ENCODE peak calls at places on chromosomes 11 and 22, in four cellular contexts. I, R, L and X are unnamed samples.

GRCh38 chr11:76698321-76699043 is 27.9 kb upstream of the LRRC32 start:
- DNase-seq in L (no peak), I (peak), R (no peak), X (peak)

GRCh38 chr11:72598901-72599300 is 75.3 kb downstream of the PDE2A start:
- DNase-seq in I (no peak), R (peak), L (no peak), X (no peak)

GRCh38 chr11:33703771-33704170 is 3.1 kb upstream of the C11orf91 start:
- DNase-seq in R (peak), I (no peak), L (peak), X (no peak)

GRCh38 chr11:32427935-32428664 is 7.2 kb downstream of the WT1 start:
- DNase-seq in R (no peak), I (no peak), L (no peak), X (no peak)

GRCh38 chr11:125942276-125942611 is 3.6 kb upstream of the VSIG10L2 start:
- DNase-seq in R (no peak), I (no peak), L (no peak), X (no peak)

GRCh38 chr11:111206472-111206871 is 39.1 kb upstream of the POU2AF2 start:
- DNase-seq in L (peak), I (no peak), R (no peak), X (no peak)

GRCh38 chr11:2741006-2741376 is 41.2 kb upstream of the KCNQ1OT1 start:
- DNase-seq in L (no peak), I (no peak), R (no peak), X (no peak)

GRCh38 chr11:808427-809286 is 1.1 kb upstream of the RPLP2 start:
- DNase-seq in I (peak), R (no peak), L (no peak), X (peak)

GRCh38 chr11:72812604-72812967 is 1.6 kb upstream of the ATG16L2 start:
- DNase-seq in I (peak), L (no peak), R (no peak), X (peak)

GRCh38 chr11:73140213-73141030 is 1.7 kb downstream of the FCHSD2 start:
- DNase-seq in L (peak), R (peak), I (peak), X (peak)

GRCh38 chr11:19511413-19512183 is 201.0 kb upstream of the NAV2 start:
- DNase-seq in R (peak), L (no peak), I (no peak), X (no peak)

GRCh38 chr11:64060861-64061444 is 25.2 kb downstream of the FLRT1 start:
- DNase-seq in R (peak), I (peak), L (no peak), X (peak)

GRCh38 chr11:44301856-44302231 is 8.1 kb downstream of the ALX4 start:
- DNase-seq in L (peak), I (no peak), R (no peak), X (no peak)

GRCh38 chr22:42895087-42895486 is 38.0 kb upstream of the ARFGAP3 start:
- DNase-seq in L (no peak), R (no peak), I (peak), X (peak)

GRCh38 chr11:43130616-43131015 is 181.2 kb upstream of the API5 start:
- DNase-seq in R (no peak), L (no peak), I (no peak), X (peak)

GRCh38 chr11:117376517-117376916 is 48.9 kb downstream of the CEP164 start:
- DNase-seq in L (no peak), I (no peak), R (no peak), X (no peak)

GRCh38 chr22:44538071-44538470 is 40.0 kb upstream of the RTL6 start:
- DNase-seq in R (no peak), I (no peak), L (peak), X (no peak)

GRCh38 chr22:23450434-23450795 is 129.7 kb downstream of the IGLL1 start:
- DNase-seq in R (no peak), L (no peak), I (no peak), X (no peak)

GRCh38 chr22:27144345-27144744 is 487.0 kb downstream of the MIAT start:
- DNase-seq in I (no peak), L (no peak), R (no peak), X (no peak)

GRCh38 chr11:1756791-1757771 is 6.6 kb downstream of the CTSD start:
- DNase-seq in R (no peak), I (no peak), L (no peak), X (no peak)

GRCh38 chr11:44601471-44602370 is 36.3 kb downstream of the CD82 start:
- DNase-seq in L (no peak), I (peak), R (no peak), X (peak)

GRCh38 chr11:65420506-65421203 is 1.9 kb upstream of the NEAT1 start:
- DNase-seq in L (no peak), R (peak), I (no peak), X (no peak)

GRCh38 chr22:36155702-36156101 is 4.9 kb downstream of the APOL3 start:
- DNase-seq in R (peak), I (no peak), L (no peak), X (no peak)

GRCh38 chr11:112962854-112963367 is 1.7 kb downstream of the NCAM1 start:
- DNase-seq in R (peak), L (no peak), I (no peak), X (no peak)

GRCh38 chr11:76791861-76792260 is 8.7 kb downstream of the TSKU start:
- DNase-seq in I (no peak), R (peak), L (peak), X (no peak)

GRCh38 chr22:34414467-34415440 is 494.5 kb upstream of the LARGE1 start:
- DNase-seq in L (peak), R (no peak), I (peak), X (peak)

GRCh38 chr11:75872887-75873416 is 57.9 kb downstream of the UVRAG start:
- DNase-seq in I (no peak), L (peak), R (no peak), X (peak)

GRCh38 chr11:81237139-81237538 is 1496.5 kb downstream of the FAM181B start:
- DNase-seq in I (peak), R (no peak), L (peak), X (peak)

GRCh38 chr11:16087886-16088285 is 268.5 kb downstream of the SOX6 start:
- DNase-seq in I (no peak), R (no peak), L (no peak), X (no peak)

GRCh38 chr11:100682247-100682969 is 4.7 kb upstream of the ARHGAP42 start:
- DNase-seq in L (peak), I (peak), R (no peak), X (peak)

GRCh38 chr11:64745219-64745522 is 1.2 kb upstream of the RASGRP2 start:
- DNase-seq in R (peak), L (no peak), I (peak), X (peak)

DNA sequence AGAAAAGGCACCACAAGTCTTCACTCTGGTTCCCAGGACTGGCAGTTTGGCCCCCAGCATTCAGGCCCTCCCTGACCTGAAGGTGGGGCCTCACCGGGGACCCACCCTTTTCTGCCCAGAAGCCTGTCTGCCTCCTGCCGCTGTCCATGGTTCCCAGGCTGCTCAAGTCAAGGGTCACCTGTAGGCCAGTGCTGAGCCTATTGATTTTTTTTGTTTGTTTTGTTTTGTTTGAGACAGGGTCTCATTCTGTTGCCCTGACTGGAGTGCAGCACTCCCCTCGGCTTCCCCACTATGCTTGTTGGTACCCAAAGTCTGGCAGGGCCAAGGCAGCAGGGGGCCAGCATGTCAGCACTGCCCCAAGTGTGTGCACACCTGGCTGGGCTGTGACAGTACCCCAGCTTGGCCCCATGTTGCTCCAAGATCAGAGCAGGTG is 11.0 kb upstream of the MED17 start:
- DNase-seq in L (no peak), R (no peak), I (no peak), X (no peak)
- H3K4me3 ChIP-seq in L (no peak), R (no peak), I (no peak), X (no peak)

GRCh38 chr22:50606126-50606525 is 5.5 kb downstream of the MAPK8IP2 start:
- DNase-seq in L (no peak), R (no peak), I (no peak), X (no peak)
- TF ChIP-seq CTCF in L (no peak), R (no peak), I (peak), X (peak)

GRCh38 chr11:96197801-96198465 is 145.1 kb downstream of the MAML2 start:
- DNase-seq in I (peak), L (no peak), R (no peak), X (peak)
- H3K4me3 ChIP-seq in I (no peak), L (no peak), R (no peak), X (no peak)

DNA sequence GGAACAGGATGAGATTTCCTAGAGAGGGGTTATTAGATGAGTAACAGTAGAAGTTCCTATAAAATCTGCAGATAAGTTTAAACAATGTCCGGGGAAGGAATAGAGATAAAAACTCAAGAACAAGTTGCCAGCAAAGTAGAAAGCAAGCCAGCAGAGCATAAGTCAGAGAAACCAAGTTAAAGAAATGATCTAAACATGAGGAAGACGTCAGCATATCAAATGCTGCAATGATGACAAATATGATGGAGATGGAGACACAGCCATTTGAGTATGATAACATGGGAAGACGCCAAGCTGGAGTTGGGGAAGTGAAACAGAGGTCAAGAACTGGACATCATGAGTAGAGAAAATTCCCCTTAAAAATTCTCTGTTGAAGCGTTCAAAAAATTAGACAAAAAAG is 571.5 kb downstream of the CNTN5 start:
- DNase-seq in L (no peak), R (no peak), I (no peak), X (no peak)
- TF ChIP-seq CTCF in L (no peak), R (no peak), I (no peak), X (no peak)

DNA sequence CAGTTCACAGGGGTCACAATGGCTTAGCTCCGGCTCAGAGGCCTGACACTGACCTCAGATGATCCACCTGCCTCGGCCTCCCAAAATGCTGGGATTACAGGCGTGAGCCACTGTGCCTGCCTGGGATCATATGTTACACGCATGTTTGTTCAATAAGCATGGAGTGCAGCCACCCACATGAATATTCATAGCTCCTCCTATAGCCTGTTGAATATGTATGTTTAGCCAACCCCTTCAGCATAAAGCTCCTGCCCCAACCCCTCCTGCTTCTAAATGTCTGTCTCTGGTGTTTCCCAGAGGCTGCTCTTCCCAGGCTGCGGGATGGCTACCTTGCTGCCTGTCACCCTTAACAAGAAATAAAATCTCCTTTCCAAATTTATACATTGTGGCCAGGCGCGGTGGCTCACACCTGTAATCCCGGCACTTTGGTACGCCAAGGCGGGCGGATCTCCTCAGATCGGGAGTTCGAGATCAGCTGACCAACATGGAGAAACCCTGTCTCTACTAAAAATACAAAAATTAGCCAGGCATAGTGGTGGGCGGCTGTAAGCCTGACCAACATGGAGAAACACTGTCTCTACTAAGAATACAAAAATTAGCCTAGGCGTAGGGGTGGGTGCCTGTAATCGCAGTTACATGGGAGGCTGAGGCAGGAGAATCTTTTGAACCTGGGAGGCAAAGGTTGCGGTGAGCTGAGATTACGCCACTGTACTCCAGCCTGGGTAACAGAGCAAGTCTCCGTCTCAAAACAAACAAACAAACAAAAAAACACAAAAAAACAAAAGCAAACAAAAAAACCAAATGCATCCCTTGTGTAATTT is 1.1 kb upstream of the APOBEC3F start:
- DNase-seq in L (no peak), R (no peak), I (no peak), X (no peak)
- H3K4me3 ChIP-seq in L (no peak), R (no peak), I (no peak), X (peak)

GRCh38 chr11:122910775-122911174 is 28.2 kb downstream of the JHY start:
- DNase-seq in R (no peak), I (no peak), L (peak), X (peak)
- TF ChIP-seq CTCF in R (no peak), I (peak), L (peak), X (peak)

GRCh38 chr11:30852091-30852490 is 265.9 kb upstream of the MPPED2 start:
- DNase-seq in I (no peak), L (no peak), R (no peak), X (no peak)
- H3K4me3 ChIP-seq in I (no peak), L (no peak), R (no peak), X (no peak)

GRCh38 chr22:21984793-21985192 is 2.2 kb upstream of the TOP3B start:
- DNase-seq in R (no peak), I (peak), L (peak), X (peak)
- TF ChIP-seq CTCF in R (no peak), I (peak), L (peak), X (peak)